ENCODE peak calls at places on chromosomes 12 and 14, in ten cellular contexts. R is choroid plexus epithelial cell; M is OCI-LY7; E is suprapubic skin; D is tibial artery; C is psoas muscle; J is neuronal stem cell; W is CD8-positive, alpha-beta memory T cell; Q is retinal pigment epithelial cell; T is fibroblast of lung. A is an unnamed sample.

GRCh38 chr14:31937730-31938346 is 139.3 kb upstream of the ARHGAP5 start:
- DNase-seq in E (no peak), Q (peak; percentile 87), C (peak; percentile 61), J (no peak), T (peak; percentile 87), M (peak; percentile 9), D (peak; percentile 61), W (no peak), R (peak; percentile 69), A (no peak)

GRCh38 chr14:32657081-32657480 is 281.6 kb upstream of the NPAS3 start:
- DNase-seq in Q (peak; percentile 43), M (no peak), D (peak; percentile 65), C (no peak), W (no peak), J (no peak), R (peak; percentile 88), T (peak; percentile 73), E (no peak), A (no peak)

GRCh38 chr12:111784953-111785352 is 18.2 kb downstream of the ALDH2 start:
- DNase-seq in C (no peak), J (no peak), E (no peak), T (no peak), R (no peak), M (no peak), W (no peak), D (no peak), Q (no peak), A (no peak)

GRCh38 chr12:98743362-98743953 is 98.4 kb downstream of the APAF1 start:
- DNase-seq in J (no peak), T (no peak), W (peak; percentile 50), E (no peak), D (no peak), R (peak; percentile 63), C (no peak), Q (no peak), M (peak; percentile 16), A (no peak)

GRCh38 chr12:68373836-68374314 is 41.7 kb upstream of the MDM1 start:
- DNase-seq in W (no peak), M (no peak), E (no peak), C (no peak), Q (no peak), T (no peak), J (no peak), D (no peak), R (no peak), A (no peak)

GRCh38 chr12:125194999-125195398 is 129.8 kb downstream of the AACS start:
- DNase-seq in J (no peak), D (no peak), Q (no peak), E (no peak), T (no peak), R (no peak), C (no peak), M (no peak), W (no peak), A (no peak)

GRCh38 chr12:105740970-105741725 is 397.6 kb downstream of the NUAK1 start:
- DNase-seq in M (no peak), C (peak; percentile 79), E (no peak), R (peak; percentile 24), W (no peak), J (no peak), Q (no peak), D (no peak), T (peak; percentile 64), A (no peak)

GRCh38 chr12:131873293-131873692 is 21.1 kb upstream of the ULK1 start:
- DNase-seq in T (no peak), Q (no peak), M (no peak), J (no peak), D (no peak), W (no peak), C (no peak), E (no peak), R (no peak), A (no peak)

GRCh38 chr14:104979758-104980591 is 1.8 kb upstream of the AHNAK2 start:
- DNase-seq in E (peak; percentile 78), Q (peak; percentile 39), J (no peak), D (no peak), R (peak; percentile 42), M (no peak), C (peak; percentile 86), T (peak; percentile 67), W (no peak), A (no peak)

GRCh38 chr12:65825323-65825572 is 965 bp downstream of the HMGA2 start:
- DNase-seq in R (no peak), W (no peak), C (no peak), J (no peak), D (no peak), T (no peak), Q (no peak), E (no peak), M (no peak), A (no peak)
- H3K4me3 ChIP-seq in R (peak overlapping the region; percentile 85), W (no peak overlapping the region), C (peak overlapping the region; percentile 67), J (peak overlapping the region; percentile 58), D (peak overlapping the region; percentile 51), T (no peak overlapping the region), Q (peak overlapping the region; percentile 94), E (peak overlapping the region; percentile 67), M (no peak overlapping the region), A (peak overlapping the region; percentile 85)

DNA sequence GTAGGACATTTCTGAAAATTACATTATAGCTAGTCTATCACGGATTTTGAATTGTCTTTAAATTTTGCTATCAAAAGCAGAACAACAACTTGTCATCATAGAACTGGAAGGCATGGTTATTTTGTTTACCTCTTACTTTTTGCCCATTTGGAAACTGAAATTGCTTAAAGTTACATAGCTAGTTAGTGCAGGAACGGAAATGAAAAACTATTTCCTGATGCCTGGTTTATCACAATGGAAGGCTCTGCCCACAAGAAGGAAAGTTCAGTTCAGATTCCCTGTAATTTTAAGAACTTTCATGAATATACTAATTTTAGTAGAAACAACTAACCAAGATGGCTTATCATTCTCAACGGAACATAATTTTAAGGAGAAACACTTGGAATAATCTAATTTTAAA is 427.7 kb downstream of the RAD51B start:
- DNase-seq in Q (no peak), J (no peak), M (no peak), W (no peak), C (no peak), T (no peak), D (no peak), R (no peak), E (no peak), A (no peak)
- H3K4me3 ChIP-seq in Q (no peak overlapping the region), J (no peak overlapping the region), M (no peak overlapping the region), W (no peak overlapping the region), C (no peak overlapping the region), T (no peak overlapping the region), D (no peak overlapping the region), R (no peak overlapping the region), E (no peak overlapping the region), A (no peak overlapping the region)

GRCh38 chr12:4031703-4032291 is 158.6 kb upstream of the PARP11 start:
- DNase-seq in Q (no peak), M (no peak), T (peak; percentile 62), D (peak; percentile 55), E (no peak), R (peak; percentile 55), J (no peak), C (no peak), W (no peak), A (no peak)

GRCh38 chr12:4034926-4035325 is 161.7 kb upstream of the PARP11 start:
- DNase-seq in C (no peak), D (no peak), J (no peak), W (no peak), Q (no peak), R (peak; percentile 17), T (no peak), M (no peak), E (no peak), A (no peak)

GRCh38 chr12:4030938-4031702 is 157.9 kb upstream of the PARP11 start:
- DNase-seq in R (peak; percentile 99), C (peak; percentile 92), T (peak; percentile 98), E (peak; percentile 92), D (peak; percentile 91), Q (peak; percentile 98), M (no peak), J (peak; percentile 95), W (peak; percentile 76), A (peak; percentile 94)

GRCh38 chr12:4036872-4037271 is 163.7 kb upstream of the PARP11 start:
- DNase-seq in R (no peak), Q (no peak), M (no peak), C (no peak), J (no peak), E (no peak), D (no peak), W (no peak), T (no peak), A (no peak)

GRCh38 chr12:4032906-4033628 is 159.9 kb upstream of the PARP11 start:
- DNase-seq in T (peak; percentile 38), C (no peak), J (no peak), E (no peak), D (peak; percentile 35), R (no peak), W (no peak), M (no peak), Q (no peak), A (no peak)
- H3K4me3 ChIP-seq in T (no peak overlapping the region), C (no peak overlapping the region), J (no peak overlapping the region), E (no peak overlapping the region), D (no peak overlapping the region), R (no peak overlapping the region), W (no peak overlapping the region), M (no peak overlapping the region), Q (no peak overlapping the region), A (no peak overlapping the region)

GRCh38 chr12:53623526-53623925 is 2.7 kb downstream of the ATF7 start:
- DNase-seq in W (no peak), T (peak; percentile 62), C (no peak), R (peak; percentile 88), J (no peak), Q (no peak), D (peak; percentile 33), M (no peak), E (no peak), A (no peak)

GRCh38 chr12:53622724-53623123 is 3.5 kb downstream of the ATF7 start:
- DNase-seq in T (no peak), Q (no peak), C (no peak), W (no peak), J (no peak), M (no peak), E (no peak), R (no peak), D (no peak), A (no peak)

GRCh38 chr12:53624453-53624852 is 1.7 kb downstream of the ATF7 start:
- DNase-seq in T (peak; percentile 20), R (peak; percentile 61), J (no peak), E (no peak), C (no peak), D (no peak), M (no peak), W (no peak), Q (no peak), A (no peak)

GRCh38 chr12:53624956-53625355 is 1.2 kb downstream of the ATF7 start:
- DNase-seq in E (no peak), M (peak; percentile 24), Q (no peak), J (no peak), C (no peak), T (no peak), W (no peak), D (no peak), R (peak; percentile 26), A (no peak)

GRCh38 chr12:53623986-53624385 is 2.2 kb downstream of the ATF7 start:
- DNase-seq in D (peak; percentile 58), Q (no peak), R (peak; percentile 85), C (no peak), W (no peak), M (no peak), E (no peak), J (no peak), T (peak; percentile 69), A (no peak)
- H3K4me3 ChIP-seq in D (peak overlapping the region; percentile 58), Q (peak overlapping the region; percentile 95), R (peak overlapping the region; percentile 83), C (peak overlapping the region; percentile 77), W (no peak overlapping the region), M (peak overlapping the region; percentile 90), E (peak overlapping the region; percentile 63), J (peak overlapping the region; percentile 65), T (peak overlapping the region; percentile 100), A (peak overlapping the region; percentile 73)

GRCh38 chr14:77375164-77375950 is 1.5 kb downstream of the TMED8 start:
- DNase-seq in Q (no peak), D (no peak), M (peak; percentile 59), R (no peak), T (no peak), W (no peak), E (no peak), J (no peak), C (no peak), A (no peak)
- H3K4me3 ChIP-seq in Q (peak overlapping the region; percentile 92), D (peak overlapping the region; percentile 89), M (peak overlapping the region; percentile 87), R (no peak overlapping the region), T (peak overlapping the region; percentile 73), W (no peak overlapping the region), E (peak overlapping the region; percentile 67), J (peak overlapping the region; percentile 90), C (peak overlapping the region; percentile 92), A (peak overlapping the region; percentile 83)